ENCODE peak calls at places on chromosomes 16 and 17, in six cellular contexts. A is occipital lobe, B is MM.1S, G is GM23248, X is ascending aorta, Y is GM12892. U is an unnamed sample.
A peak's percentile ranks its signal among the peaks of the same experiment; 100 is the strongest.

GRCh38 chr17:10149573-10150399 is 48.6 kb downstream of the GAS7 start:
- DNase-seq in A (no peak), B (no peak), G (peak; percentile 80), X (no peak), Y (no peak), U (no peak)

GRCh38 chr16:30958164-30959083 is 870 bp downstream of the SETD1A start:
- DNase-seq in A (peak; percentile 48), B (peak; percentile 41), G (peak; percentile 82), X (no peak), Y (peak; percentile 82), U (peak; percentile 71)

GRCh38 chr16:81711609-81712329 is 67.3 kb upstream of the PLCG2 start:
- DNase-seq in A (no peak), B (no peak), G (peak; percentile 96), X (peak; percentile 67), Y (no peak), U (no peak)

GRCh38 chr16:57245472-57246113 is 534 bp downstream of the ARL2BP start:
- DNase-seq in A (no peak), B (peak; percentile 39), G (peak; percentile 55), X (peak; percentile 75), Y (peak; percentile 50), U (no peak)

GRCh38 chr17:76519048-76519614 is 17.9 kb upstream of the RHBDF2 start:
- DNase-seq in A (no peak), B (no peak), G (no peak), X (no peak), Y (no peak), U (no peak)

GRCh38 chr17:68057531-68057952 is 22.0 kb downstream of the KPNA2 start:
- DNase-seq in A (no peak), B (peak; percentile 29), G (peak; percentile 60), X (peak; percentile 50), Y (no peak), U (no peak)

GRCh38 chr17:39261286-39261685 is 35.5 kb upstream of the STAC2 start:
- DNase-seq in A (no peak), B (no peak), G (no peak), X (no peak), Y (no peak), U (no peak)

GRCh38 chr17:9241371-9241712 is 220.0 kb downstream of the NTN1 start:
- DNase-seq in A (peak; percentile 30), B (no peak), G (peak; percentile 31), X (peak; percentile 84), Y (no peak), U (peak; percentile 59)

GRCh38 chr17:78442648-78443128 is 64.2 kb downstream of the PGS1 start:
- DNase-seq in A (no peak), B (no peak), G (peak; percentile 48), X (peak; percentile 87), Y (no peak), U (no peak)

GRCh38 chr16:79882292-79882995 is 281.9 kb upstream of the MAF start:
- DNase-seq in A (no peak), B (no peak), G (no peak), X (no peak), Y (no peak), U (no peak)

GRCh38 chr17:5705081-5705875 is 121.0 kb upstream of the NLRP1 start:
- DNase-seq in A (no peak), B (peak; percentile 9), G (peak; percentile 19), X (no peak), Y (no peak), U (no peak)

GRCh38 chr17:63434951-63435571 is 11.0 kb downstream of the CYB561 start:
- DNase-seq in A (peak; percentile 83), B (no peak), G (peak; percentile 27), X (peak; percentile 88), Y (no peak), U (peak; percentile 63)

GRCh38 chr16:49621240-49622083 is 234.4 kb downstream of the ZNF423 start:
- DNase-seq in A (no peak), B (no peak), G (no peak), X (peak; percentile 60), Y (no peak), U (no peak)

GRCh38 chr16:86882586-86883280 is 304.4 kb downstream of the FOXL1 start:
- DNase-seq in A (peak; percentile 39), B (no peak), G (peak; percentile 76), X (peak; percentile 71), Y (no peak), U (no peak)

GRCh38 chr17:75704963-75705875 is 16.0 kb upstream of the ITGB4 start:
- DNase-seq in A (no peak), B (no peak), G (no peak), X (no peak), Y (no peak), U (no peak)

GRCh38 chr17:80862341-80862969 is 129.2 kb upstream of the CHMP6 start:
- DNase-seq in A (no peak), B (no peak), G (no peak), X (no peak), Y (no peak), U (no peak)

GRCh38 chr16:30948087-30948955 is 547 bp upstream of the ORAI3 start:
- DNase-seq in A (peak; percentile 93), B (no peak), G (peak; percentile 98), X (peak; percentile 97), Y (no peak), U (peak; percentile 95)

GRCh38 chr17:78709119-78709681 is 72.9 kb downstream of the CYTH1 start:
- DNase-seq in A (no peak), B (no peak), G (no peak), X (no peak), Y (no peak), U (no peak)

GRCh38 chr16:83164816-83165215 is 538.0 kb downstream of the CDH13 start:
- DNase-seq in A (no peak), B (no peak), G (no peak), X (no peak), Y (no peak), U (no peak)

GRCh38 chr16:14325921-14326401 is 254.8 kb downstream of the MRTFB start:
- DNase-seq in A (no peak), B (no peak), G (no peak), X (no peak), Y (no peak), U (no peak)

GRCh38 chr17:82152556-82153294 is 54.7 kb upstream of the FASN start:
- DNase-seq in A (no peak), B (no peak), G (no peak), X (no peak), Y (no peak), U (no peak)

GRCh38 chr17:8831234-8831849 is 32.2 kb upstream of the MFSD6L start:
- DNase-seq in A (no peak), B (no peak), G (no peak), X (no peak), Y (no peak), U (no peak)